ENCODE peak calls at places on chromosome 18, in four cellular contexts. S, Z, B and V are unnamed samples. For H3K4me1, the result is how much of the 10 kb centered on the place peaks cover.

GRCh38 chr18:22789600-22789999 is 143.5 kb upstream of the RBBP8 start:
- DNase-seq in S (no peak), B (no peak), Z (no peak), V (no peak)

GRCh38 chr18:68992719-68993482 is 195.0 kb downstream of the CCDC102B start:
- DNase-seq in Z (peak), S (no peak), B (no peak), V (no peak)

GRCh38 chr18:44887227-44887631 is 206.5 kb downstream of the SETBP1 start:
- DNase-seq in Z (no peak), B (peak), S (no peak), V (no peak)

GRCh38 chr18:22559414-22560282 is 141.9 kb upstream of the CTAGE1 start:
- DNase-seq in S (peak), B (peak), Z (peak), V (peak)

GRCh38 chr18:12391487-12392136 is 14.6 kb upstream of the AFG3L2 start:
- DNase-seq in Z (no peak), B (peak), S (peak), V (peak)

GRCh38 chr18:2304378-2305175 is 266.7 kb downstream of the METTL4 start:
- DNase-seq in S (no peak), Z (no peak), B (no peak), V (no peak)

GRCh38 chr18:51110073-51110797 is 80.2 kb downstream of the SMAD4 start:
- DNase-seq in B (peak), S (peak), Z (peak), V (peak)

GRCh38 chr18:45688834-45689233 is 35.1 kb upstream of the SLC14A1 start:
- DNase-seq in B (peak), Z (no peak), S (no peak), V (no peak)

GRCh38 chr18:23837591-23837990 is 148.3 kb downstream of the LAMA3 start:
- DNase-seq in S (no peak), Z (no peak), B (no peak), V (no peak)

GRCh38 chr18:7904529-7904928 is 337.4 kb downstream of the PTPRM start:
- DNase-seq in Z (no peak), B (no peak), S (no peak), V (no peak)

GRCh38 chr18:45774065-45774521 is 50.1 kb downstream of the SLC14A1 start:
- DNase-seq in S (no peak), Z (no peak), B (no peak), V (no peak)

GRCh38 chr18:69898241-69898861 is 49.3 kb downstream of the CD226 start:
- DNase-seq in B (no peak), Z (no peak), S (no peak), V (peak)

GRCh38 chr18:25493401-25493800 is 141.4 kb upstream of the ZNF521 start:
- DNase-seq in S (no peak), Z (no peak), B (no peak), V (no peak)
- H3K4me3 ChIP-seq in S (no peak), Z (no peak), B (no peak), V (no peak)

DNA sequence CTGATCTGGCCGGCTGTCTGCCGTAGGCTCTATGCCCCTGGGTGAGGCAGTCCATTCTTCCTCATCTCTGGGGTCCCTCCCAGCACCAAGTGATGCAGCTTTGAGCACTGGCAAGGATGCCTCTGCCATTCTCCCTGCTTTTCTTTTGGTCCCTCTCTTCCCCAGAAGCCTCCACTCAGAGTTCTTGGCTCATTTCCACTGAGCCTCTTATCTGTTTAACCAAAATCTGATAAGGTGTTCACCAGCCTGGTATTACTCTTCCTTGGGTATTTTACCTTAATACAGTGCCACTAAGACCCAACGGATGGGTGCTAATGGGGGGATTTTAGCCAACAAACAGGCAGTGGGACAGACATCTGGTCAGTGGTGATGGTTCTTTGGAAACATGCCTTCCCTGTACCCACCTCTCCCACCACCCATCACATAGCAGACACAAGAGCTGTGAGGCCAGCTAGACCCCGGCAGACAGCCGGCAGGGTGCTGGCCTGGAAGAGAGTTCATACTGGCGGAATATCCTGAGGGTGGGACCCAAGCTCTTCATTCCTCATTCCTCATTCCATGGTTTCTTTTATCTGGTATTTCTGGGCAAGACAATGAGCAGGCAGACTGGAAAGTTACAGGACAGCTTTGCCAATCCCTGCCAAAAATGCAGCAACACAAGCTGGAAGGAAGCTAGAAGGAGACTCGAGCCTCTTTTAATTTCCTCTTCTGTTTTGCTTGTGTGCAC is 34.6 kb downstream of the ZBTB7C start:
- DNase-seq in Z (no peak), B (no peak), S (no peak), V (no peak)
- H3K4me1 ChIP-seq in Z (under half), B (under half), S (under half), V (under half)

GRCh38 chr18:3931542-3932112 is 481.7 kb downstream of the TGIF1 start:
- DNase-seq in Z (no peak), B (no peak), S (no peak), V (no peak)
- TF ChIP-seq CTCF in Z (no peak), B (no peak), S (no peak), V (no peak)

GRCh38 chr18:13577091-13577697 is 149.2 kb downstream of the FAM210A start:
- DNase-seq in Z (no peak), B (no peak), S (no peak), V (no peak)
- H3K4me3 ChIP-seq in Z (no peak), B (no peak), S (no peak), V (no peak)

DNA sequence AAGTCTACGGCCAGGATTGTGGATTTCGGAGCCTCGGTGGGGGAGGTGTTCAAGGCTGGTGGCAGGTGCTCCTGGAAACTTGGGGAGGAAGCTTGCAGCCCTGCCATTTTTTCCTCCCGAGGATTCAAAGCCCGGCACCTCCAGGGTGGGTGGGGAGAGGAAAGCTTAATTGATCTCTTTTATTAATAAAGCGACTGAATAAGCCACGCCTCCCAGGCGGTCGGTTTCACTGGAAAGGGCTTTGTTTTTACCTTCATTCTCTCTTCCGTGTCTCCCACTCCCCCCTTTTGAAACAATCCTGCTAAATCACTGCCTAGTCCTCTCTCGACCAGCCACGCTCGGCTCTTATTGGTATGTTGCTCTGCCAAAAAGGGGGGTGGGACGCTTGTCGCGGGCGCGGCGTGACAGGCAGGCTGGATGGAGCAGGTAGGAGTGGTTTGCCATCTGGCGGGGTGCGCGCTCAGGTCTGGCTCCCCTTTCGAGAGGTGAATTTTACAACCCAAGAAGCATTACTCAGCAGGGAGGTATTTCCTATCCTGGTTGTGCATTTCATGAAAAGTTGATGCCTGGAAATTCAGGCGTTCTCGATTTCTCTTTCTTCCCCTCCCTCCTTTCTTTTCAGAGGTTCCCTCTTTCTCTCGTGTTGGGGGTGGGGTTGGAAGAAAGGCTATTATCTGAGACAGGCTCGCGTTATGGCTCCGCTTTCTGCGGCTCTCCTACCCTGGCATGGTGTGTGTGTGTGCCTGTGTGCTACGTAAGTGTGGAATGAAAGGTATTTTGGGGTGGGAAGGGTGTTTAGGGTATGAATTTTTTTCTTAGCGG is 1.4 kb downstream of the NEDD4L start:
- DNase-seq in S (peak), Z (no peak), B (peak), V (peak)
- H3K4me1 ChIP-seq in S (under half), Z (under half), B (under half), V (under half)

GRCh38 chr18:49561377-49562193 is at the start of gene LIPG:
- DNase-seq in Z (peak), B (peak), S (peak), V (peak)
- TF ChIP-seq CTCF in Z (no peak), B (no peak), S (no peak), V (no peak)

GRCh38 chr18:67268530-67268929 is 248.0 kb downstream of the DSEL start:
- DNase-seq in S (no peak), Z (no peak), B (no peak), V (no peak)

GRCh38 chr18:67269206-67269605 is 247.3 kb downstream of the DSEL start:
- DNase-seq in B (no peak), S (no peak), Z (no peak), V (no peak)

GRCh38 chr18:67265464-67266245 is 250.9 kb downstream of the DSEL start:
- DNase-seq in Z (no peak), B (no peak), S (no peak), V (no peak)

GRCh38 chr18:67266591-67267237 is 249.8 kb downstream of the DSEL start:
- DNase-seq in B (no peak), S (no peak), Z (no peak), V (no peak)

DNA sequence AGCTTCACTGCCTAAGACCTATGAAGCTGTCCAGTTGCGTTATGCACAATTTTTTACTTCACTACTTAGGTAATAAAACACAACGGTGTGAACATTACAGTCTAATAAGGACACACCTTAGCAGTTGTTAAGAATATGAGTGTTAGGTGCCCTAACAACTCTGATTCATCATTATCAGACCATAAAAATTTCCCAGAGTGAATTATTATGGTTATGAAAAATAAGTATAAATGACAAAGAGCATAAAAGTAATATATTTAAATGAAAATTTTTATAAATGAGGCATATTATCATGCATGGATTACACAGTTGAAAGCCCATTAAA is 250.3 kb downstream of the DSEL start:
- DNase-seq in S (no peak), Z (no peak), B (no peak), V (no peak)
- H3K4me3 ChIP-seq in S (no peak), Z (no peak), B (no peak), V (no peak)